ENCODE peak calls at places on chromosomes 16 and 17, in six cellular contexts. M, R, O, X, T and C are unnamed samples.
A peak's percentile ranks its signal among the peaks of the same experiment; 100 is the strongest.

GRCh38 chr16:19718624-19718965 is 524 bp downstream of the IQCK start:
- DNase-seq in M (peak; percentile 54), R (peak; percentile 20), O (no peak), X (peak; percentile 62), T (no peak), C (no peak)

GRCh38 chr16:839643-840408 is 39.3 kb upstream of the GNG13 start:
- DNase-seq in M (no peak), R (no peak), O (no peak), X (no peak), T (no peak), C (no peak)

GRCh38 chr17:72104164-72104862 is 16.5 kb upstream of the SOX9 start:
- DNase-seq in M (peak; percentile 26), R (no peak), O (no peak), X (no peak), T (no peak), C (no peak)

GRCh38 chr16:58125781-58126335 is 3.3 kb downstream of the CFAP20 start:
- DNase-seq in M (no peak), R (no peak), O (no peak), X (no peak), T (no peak), C (no peak)

GRCh38 chr17:77490361-77491183 is 349.8 kb downstream of the SEC14L1 start:
- DNase-seq in M (peak; percentile 2), R (no peak), O (no peak), X (peak; percentile 64), T (no peak), C (no peak)

GRCh38 chr17:31674305-31674704 is 184.7 kb downstream of the COPRS start:
- DNase-seq in M (no peak), R (no peak), O (no peak), X (no peak), T (peak; percentile 49), C (peak; percentile 71)

GRCh38 chr17:50593321-50593720 is 32.8 kb downstream of the CACNA1G start:
- DNase-seq in M (peak; percentile 90), R (no peak), O (no peak), X (no peak), T (no peak), C (no peak)

GRCh38 chr16:67470314-67470713 is 10.6 kb downstream of the ATP6V0D1 start:
- DNase-seq in M (peak; percentile 98), R (no peak), O (no peak), X (peak; percentile 82), T (no peak), C (no peak)

GRCh38 chr16:30748634-30749445 is 615 bp downstream of the PHKG2 start:
- DNase-seq in M (peak; percentile 45), R (peak; percentile 33), O (peak; percentile 14), X (peak; percentile 77), T (peak; percentile 23), C (no peak)

GRCh38 chr17:2402517-2402916 is 1.7 kb upstream of the MNT start:
- DNase-seq in M (peak; percentile 22), R (no peak), O (peak; percentile 3), X (no peak), T (no peak), C (peak; percentile 1)

GRCh38 chr16:50151322-50151721 is 1.8 kb upstream of the TENT4B start:
- DNase-seq in M (no peak), R (no peak), O (no peak), X (no peak), T (no peak), C (no peak)

GRCh38 chr17:60372790-60373483 is 19.0 kb downstream of the USP32 start:
- DNase-seq in M (no peak), R (no peak), O (peak; percentile 65), X (no peak), T (peak; percentile 86), C (peak; percentile 56)

GRCh38 chr17:58312021-58312630 is 16.5 kb downstream of the TSPOAP1 start:
- DNase-seq in M (no peak), R (no peak), O (no peak), X (peak; percentile 52), T (no peak), C (no peak)

GRCh38 chr16:30381351-30382041 is 865 bp downstream of the SEPTIN1 start:
- DNase-seq in M (no peak), R (no peak), O (no peak), X (no peak), T (no peak), C (no peak)

GRCh38 chr16:583470-583814 is 6.4 kb upstream of the RAB40C start:
- DNase-seq in M (no peak), R (no peak), O (no peak), X (no peak), T (no peak), C (no peak)

GRCh38 chr17:33520404-33521032 is 227.4 kb upstream of the ASIC2 start:
- DNase-seq in M (peak; percentile 31), R (peak; percentile 27), O (peak; percentile 30), X (peak; percentile 58), T (no peak), C (no peak)

GRCh38 chr17:77242118-77242800 is 101.5 kb downstream of the SEC14L1 start:
- DNase-seq in M (peak; percentile 36), R (peak; percentile 16), O (no peak), X (no peak), T (no peak), C (no peak)

GRCh38 chr16:52976539-52977167 is 76.0 kb downstream of the CHD9NB start:
- DNase-seq in M (no peak), R (peak; percentile 31), O (peak; percentile 25), X (no peak), T (peak; percentile 28), C (peak; percentile 13)

GRCh38 chr17:61018938-61019337 is 341.3 kb downstream of the BCAS3 start:
- DNase-seq in M (no peak), R (no peak), O (no peak), X (no peak), T (no peak), C (no peak)

GRCh38 chr17:55437165-55437605 is 15.6 kb upstream of the MMD start:
- DNase-seq in M (peak; percentile 35), R (no peak), O (no peak), X (no peak), T (no peak), C (no peak)

GRCh38 chr16:228151-228855 is 946 bp downstream of the LUC7L start:
- DNase-seq in M (no peak), R (peak; percentile 40), O (peak; percentile 33), X (no peak), T (no peak), C (no peak)

GRCh38 chr16:21302454-21302853 is 24.4 kb upstream of the CRYM start:
- DNase-seq in M (no peak), R (peak; percentile 8), O (no peak), X (no peak), T (no peak), C (no peak)

GRCh38 chr17:28901866-28902818 is 737 bp downstream of the DHRS13 start:
- DNase-seq in M (peak; percentile 62), R (peak; percentile 53), O (peak; percentile 33), X (peak; percentile 64), T (no peak), C (no peak)

GRCh38 chr16:4537376-4538066 is 1.1 kb downstream of the CDIP1 start:
- DNase-seq in M (peak; percentile 25), R (peak; percentile 58), O (no peak), X (peak; percentile 69), T (no peak), C (no peak)

GRCh38 chr16:19974607-19975006 is 90.0 kb upstream of the GPRC5B start:
- DNase-seq in M (no peak), R (no peak), O (no peak), X (no peak), T (no peak), C (no peak)

GRCh38 chr17:42285346-42286050 is 2.8 kb upstream of the STAT5A start:
- DNase-seq in M (no peak), R (peak; percentile 22), O (no peak), X (peak; percentile 51), T (no peak), C (no peak)

GRCh38 chr16:21190599-21190998 is 20.8 kb downstream of the ZP2 start:
- DNase-seq in M (no peak), R (no peak), O (no peak), X (no peak), T (peak; percentile 23), C (no peak)

GRCh38 chr16:79534143-79534542 is 66.4 kb downstream of the MAF start:
- DNase-seq in M (no peak), R (no peak), O (no peak), X (no peak), T (no peak), C (no peak)

GRCh38 chr17:58004060-58004459 is 3.0 kb downstream of the SRSF1 start:
- DNase-seq in M (no peak), R (no peak), O (no peak), X (no peak), T (no peak), C (no peak)

GRCh38 chr16:69180011-69180338 is 7.0 kb upstream of the SNTB2 start:
- DNase-seq in M (no peak), R (no peak), O (no peak), X (no peak), T (no peak), C (no peak)

GRCh38 chr17:21370430-21370829 is 5.7 kb upstream of the KCNJ12 start:
- DNase-seq in M (no peak), R (no peak), O (no peak), X (no peak), T (no peak), C (no peak)

GRCh38 chr16:4320571-4321137 is 4.8 kb downstream of the GLIS2 start:
- DNase-seq in M (no peak), R (no peak), O (no peak), X (no peak), T (no peak), C (no peak)

GRCh38 chr17:309361-309888 is 43.2 kb downstream of the RPH3AL start:
- DNase-seq in M (no peak), R (no peak), O (no peak), X (no peak), T (no peak), C (peak; percentile 31)

GRCh38 chr17:79769596-79770520 is 8.1 kb upstream of the CBX2 start:
- DNase-seq in M (no peak), R (no peak), O (no peak), X (no peak), T (no peak), C (peak; percentile 96)

GRCh38 chr17:61255609-61256008 is 144.0 kb upstream of the TBX2 start:
- DNase-seq in M (no peak), R (no peak), O (no peak), X (no peak), T (no peak), C (peak; percentile 43)

GRCh38 chr17:38898812-38899348 is 26.5 kb upstream of the LASP1NB start:
- DNase-seq in M (no peak), R (peak; percentile 87), O (peak; percentile 6), X (no peak), T (no peak), C (no peak)

GRCh38 chr17:3222505-3222904 is 15.0 kb downstream of the OR1A1 start:
- DNase-seq in M (no peak), R (no peak), O (no peak), X (no peak), T (no peak), C (no peak)

GRCh38 chr16:84648595-84649510 is 542 bp downstream of the KLHL36 start:
- DNase-seq in M (peak; percentile 93), R (peak; percentile 61), O (no peak), X (no peak), T (no peak), C (no peak)

GRCh38 chr17:64110436-64111152 is 19.4 kb downstream of the ERN1 start:
- DNase-seq in M (no peak), R (no peak), O (no peak), X (no peak), T (no peak), C (no peak)